ENCODE peak calls at places on chromosomes 4 and X, in five cellular contexts. One of them, this sample, is unnamed.

GRCh38 chrX:119391279-119391678 is 7.9 kb upstream of the SLC25A43 start:
- DNase-seq in GM12865: peak
- DNase-seq in CD8-positive, alpha-beta T cell: peak
- DNase-seq in cardiac muscle cell: no peak
- DNase-seq in pons: no peak
- DNase-seq in this sample: no peak

GRCh38 chr4:150302553-150302952 is 224.3 kb downstream of the DCLK2 start:
- DNase-seq in GM12865: no peak
- DNase-seq in CD8-positive, alpha-beta T cell: no peak
- DNase-seq in cardiac muscle cell: no peak
- DNase-seq in pons: no peak
- DNase-seq in this sample: no peak

GRCh38 chr4:106058919-106059318 is 163.6 kb downstream of the NPNT start:
- DNase-seq in GM12865: no peak
- DNase-seq in CD8-positive, alpha-beta T cell: no peak
- DNase-seq in cardiac muscle cell: no peak
- DNase-seq in pons: no peak
- DNase-seq in this sample: no peak

GRCh38 chrX:66050140-66050569 is 10.3 kb upstream of the VSIG4 start:
- DNase-seq in GM12865: peak
- DNase-seq in CD8-positive, alpha-beta T cell: no peak
- DNase-seq in cardiac muscle cell: no peak
- DNase-seq in pons: peak
- DNase-seq in this sample: peak

GRCh38 chr4:21012851-21013331 is 312.6 kb downstream of the PACRGL start:
- DNase-seq in GM12865: no peak
- DNase-seq in CD8-positive, alpha-beta T cell: no peak
- DNase-seq in cardiac muscle cell: no peak
- DNase-seq in pons: no peak
- DNase-seq in this sample: no peak

GRCh38 chr4:17276821-17277220 is 235.1 kb downstream of the QDPR start:
- DNase-seq in GM12865: no peak
- DNase-seq in CD8-positive, alpha-beta T cell: no peak
- DNase-seq in cardiac muscle cell: no peak
- DNase-seq in pons: no peak
- DNase-seq in this sample: peak

GRCh38 chr4:97477974-97478373 is 665.3 kb downstream of the STPG2 start:
- DNase-seq in GM12865: no peak
- DNase-seq in CD8-positive, alpha-beta T cell: no peak
- DNase-seq in cardiac muscle cell: no peak
- DNase-seq in pons: no peak
- DNase-seq in this sample: no peak

GRCh38 chr4:91127891-91128290 is 1000.7 kb downstream of the CCSER1 start:
- DNase-seq in GM12865: no peak
- DNase-seq in CD8-positive, alpha-beta T cell: no peak
- DNase-seq in cardiac muscle cell: peak
- DNase-seq in pons: no peak
- DNase-seq in this sample: no peak

GRCh38 chrX:68369559-68369958 is 63.7 kb downstream of the OPHN1 start:
- DNase-seq in GM12865: no peak
- DNase-seq in CD8-positive, alpha-beta T cell: no peak
- DNase-seq in cardiac muscle cell: no peak
- DNase-seq in pons: no peak
- DNase-seq in this sample: no peak

GRCh38 chrX:74179071-74179470 is 124.9 kb upstream of the ZCCHC13 start:
- DNase-seq in GM12865: no peak
- DNase-seq in CD8-positive, alpha-beta T cell: no peak
- DNase-seq in cardiac muscle cell: no peak
- DNase-seq in pons: no peak
- DNase-seq in this sample: no peak

GRCh38 chr4:109676886-109677285 is 26.4 kb downstream of the CASP6 start:
- DNase-seq in GM12865: no peak
- DNase-seq in CD8-positive, alpha-beta T cell: no peak
- DNase-seq in cardiac muscle cell: no peak
- DNase-seq in pons: no peak
- DNase-seq in this sample: no peak

GRCh38 chr4:154490589-154491340 is 834 bp downstream of the DCHS2 start:
- DNase-seq in GM12865: no peak
- DNase-seq in CD8-positive, alpha-beta T cell: no peak
- DNase-seq in cardiac muscle cell: peak
- DNase-seq in pons: no peak
- DNase-seq in this sample: no peak

GRCh38 chr4:150960079-150960478 is 55.0 kb downstream of the LRBA start:
- DNase-seq in GM12865: no peak
- DNase-seq in CD8-positive, alpha-beta T cell: no peak
- DNase-seq in cardiac muscle cell: no peak
- DNase-seq in pons: peak
- DNase-seq in this sample: no peak

GRCh38 chrX:50996930-50997329 is 86.4 kb downstream of the BMP15 start:
- DNase-seq in GM12865: no peak
- DNase-seq in CD8-positive, alpha-beta T cell: no peak
- DNase-seq in cardiac muscle cell: no peak
- DNase-seq in pons: no peak
- DNase-seq in this sample: no peak

GRCh38 chr4:73396993-73397972 is 6.8 kb upstream of the ALB start:
- DNase-seq in GM12865: no peak
- DNase-seq in CD8-positive, alpha-beta T cell: no peak
- DNase-seq in cardiac muscle cell: no peak
- DNase-seq in pons: no peak
- DNase-seq in this sample: no peak

GRCh38 chr4:169618286-169618685 is 2.1 kb upstream of the CLCN3 start:
- DNase-seq in GM12865: no peak
- DNase-seq in CD8-positive, alpha-beta T cell: no peak
- DNase-seq in cardiac muscle cell: no peak
- DNase-seq in pons: no peak
- DNase-seq in this sample: no peak

GRCh38 chrX:12379666-12380065 is 241.4 kb downstream of the FRMPD4 start:
- DNase-seq in GM12865: no peak
- DNase-seq in CD8-positive, alpha-beta T cell: no peak
- DNase-seq in cardiac muscle cell: no peak
- DNase-seq in pons: no peak
- DNase-seq in this sample: no peak

GRCh38 chrX:39752820-39753219 is 344.9 kb downstream of the BCOR start:
- DNase-seq in GM12865: no peak
- DNase-seq in CD8-positive, alpha-beta T cell: no peak
- DNase-seq in cardiac muscle cell: no peak
- DNase-seq in pons: peak
- DNase-seq in this sample: peak

GRCh38 chr4:163810757-163811156 is 316.3 kb downstream of the TMA16 start:
- DNase-seq in GM12865: peak
- DNase-seq in CD8-positive, alpha-beta T cell: no peak
- DNase-seq in cardiac muscle cell: no peak
- DNase-seq in pons: no peak
- DNase-seq in this sample: no peak

GRCh38 chr4:173261052-173261451 is 73.1 kb downstream of the HMGB2 start:
- DNase-seq in GM12865: no peak
- DNase-seq in CD8-positive, alpha-beta T cell: no peak
- DNase-seq in cardiac muscle cell: no peak
- DNase-seq in pons: no peak
- DNase-seq in this sample: no peak